ENCODE peak calls at places on chromosomes 2 and 18, in seven cellular contexts. U is lower lobe of right lung, P is Panc1, F is IMR-90, R is stomach, J is spleen, K is cardiac muscle cell. C is an unnamed sample.

GRCh38 chr2:109494351-109494750 is 119.4 kb downstream of the SEPTIN10 start:
- DNase-seq in J (no peak), K (no peak), R (peak; percentile 47), P (no peak), F (no peak), U (no peak), C (no peak)

GRCh38 chr2:924202-924601 is 26.4 kb upstream of the SNTG2 start:
- DNase-seq in K (no peak), U (no peak), P (no peak), J (no peak), F (no peak), R (no peak), C (no peak)

GRCh38 chr2:177758591-177759371 is 313.8 kb downstream of the PDE11A start:
- DNase-seq in R (no peak), F (peak; percentile 42), J (no peak), P (peak; percentile 8), U (no peak), K (peak; percentile 70), C (peak; percentile 45)

GRCh38 chr18:54802686-54803395 is 25.4 kb upstream of the RAB27B start:
- DNase-seq in K (no peak), F (no peak), R (no peak), J (no peak), P (no peak), U (no peak), C (no peak)

GRCh38 chr2:167944825-167945659 is 302.4 kb downstream of the STK39 start:
- DNase-seq in K (peak; percentile 47), J (no peak), R (no peak), P (no peak), U (no peak), F (peak; percentile 47), C (no peak)

GRCh38 chr2:133676392-133677130 is 108.3 kb upstream of the NCKAP5 start:
- DNase-seq in K (peak; percentile 49), F (peak; percentile 80), J (no peak), U (no peak), R (no peak), P (no peak), C (no peak)

GRCh38 chr2:117980783-117981676 is 32.8 kb downstream of the CCDC93 start:
- DNase-seq in F (peak; percentile 92), R (no peak), K (peak; percentile 90), J (peak; percentile 34), U (no peak), P (no peak), C (no peak)

GRCh38 chr2:57444731-57445414 is 601.7 kb upstream of the VRK2 start:
- DNase-seq in R (no peak), F (no peak), U (no peak), K (no peak), J (no peak), P (no peak), C (no peak)

GRCh38 chr18:70293166-70293565 is 4.3 kb downstream of the SOCS6 start:
- DNase-seq in F (peak; percentile 22), P (no peak), R (no peak), K (no peak), U (no peak), J (no peak), C (no peak)

GRCh38 chr18:55494441-55494840 is 93.6 kb downstream of the TCF4 start:
- DNase-seq in K (no peak), P (no peak), U (no peak), F (no peak), R (no peak), J (no peak), C (no peak)

GRCh38 chr2:19936979-19937378 is 35.2 kb upstream of the TTC32 start:
- DNase-seq in F (no peak), R (no peak), P (no peak), K (no peak), U (no peak), J (no peak), C (no peak)

GRCh38 chr2:61434314-61434713 is 36.6 kb downstream of the USP34 start:
- DNase-seq in J (no peak), F (no peak), P (no peak), K (no peak), R (no peak), U (peak; percentile 75), C (no peak)

GRCh38 chr2:7430869-7431641 is 513.8 kb downstream of the RNF144A start:
- DNase-seq in U (peak; percentile 87), K (peak; percentile 5), F (no peak), P (no peak), J (peak; percentile 93), R (peak; percentile 36), C (peak; percentile 74)

GRCh38 chr18:8006979-8007378 is 439.9 kb downstream of the PTPRM start:
- DNase-seq in R (no peak), K (no peak), F (no peak), P (no peak), U (no peak), J (no peak), C (no peak)

GRCh38 chr2:71071681-71072398 is 3.4 kb downstream of the NAGK start:
- DNase-seq in J (peak; percentile 87), K (no peak), R (no peak), F (no peak), U (no peak), P (no peak), C (no peak)

GRCh38 chr2:216880509-216881184 is 20.8 kb upstream of the TNP1 start:
- DNase-seq in F (peak; percentile 86), U (no peak), J (no peak), K (peak; percentile 9), P (no peak), R (no peak), C (peak; percentile 20)

GRCh38 chr2:233857511-233858118 is 3.3 kb upstream of the HJURP start:
- DNase-seq in U (peak; percentile 73), J (peak; percentile 86), P (no peak), F (no peak), K (peak; percentile 38), R (peak; percentile 72), C (peak; percentile 55)

GRCh38 chr2:172230783-172231446 is 128.2 kb upstream of the DLX2 start:
- DNase-seq in R (no peak), K (no peak), F (no peak), J (no peak), U (no peak), P (no peak), C (peak; percentile 50)

GRCh38 chr18:22387364-22387763 is 30.4 kb downstream of the CTAGE1 start:
- DNase-seq in R (peak; percentile 34), U (no peak), P (no peak), F (no peak), J (no peak), K (no peak), C (no peak)

GRCh38 chr18:9845256-9845655 is 40.5 kb upstream of the TXNDC2 start:
- DNase-seq in F (no peak), K (no peak), U (no peak), P (no peak), J (no peak), R (no peak), C (no peak)

DNA sequence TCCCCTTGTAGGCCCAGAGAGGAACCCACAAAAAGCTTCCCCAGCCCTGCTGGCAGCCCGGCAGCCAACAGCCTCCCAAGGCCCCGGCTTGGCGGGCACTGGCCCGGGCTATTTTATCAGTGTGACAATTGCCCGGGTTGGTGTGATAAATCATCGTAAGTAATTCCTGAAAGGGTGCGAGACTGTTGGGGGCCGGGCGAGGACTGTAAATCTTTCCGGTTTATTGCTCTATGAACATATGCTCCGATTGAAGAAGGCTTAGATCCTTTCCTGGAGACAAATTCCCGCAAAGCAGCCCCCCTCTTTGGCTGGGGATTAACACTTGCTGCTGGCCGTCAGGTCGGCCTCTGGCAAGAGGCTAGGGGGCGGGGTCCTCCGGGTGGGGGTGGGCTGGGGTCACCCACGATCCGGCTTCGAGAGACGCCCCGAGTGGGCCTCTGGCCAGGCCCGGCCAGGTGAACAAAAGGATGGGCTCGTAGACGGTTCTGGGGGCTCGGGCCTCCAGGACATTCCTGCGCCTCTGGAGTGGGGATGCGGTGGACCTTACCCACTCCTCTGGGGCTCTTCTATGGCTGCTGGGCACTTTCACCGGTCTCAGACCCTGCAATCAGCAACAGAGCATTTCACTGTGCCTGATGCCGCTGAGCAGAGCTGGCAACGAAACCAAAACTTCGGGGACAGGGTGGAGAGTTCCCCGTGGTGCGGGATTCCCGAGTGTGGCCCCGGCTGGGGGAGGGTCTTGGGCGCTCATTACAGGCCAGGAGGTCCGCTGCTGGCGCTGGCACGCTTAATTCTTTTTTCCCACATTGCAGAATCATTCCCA is 2.0 kb downstream of the HOXD3 start:
- DNase-seq in F (no peak), K (no peak), R (no peak), U (no peak), J (no peak), P (no peak), C (no peak)
- H3K27me3 ChIP-seq in F (peaks cover 96% of the 10 kb centered on the region), K (peaks cover 100% of the 10 kb centered on the region), R (peaks cover 100% of the 10 kb centered on the region), U (peaks cover 100% of the 10 kb centered on the region), J (peaks cover 71% of the 10 kb centered on the region), P (peaks cover 2% of the 10 kb centered on the region), C (peaks cover 56% of the 10 kb centered on the region)

DNA sequence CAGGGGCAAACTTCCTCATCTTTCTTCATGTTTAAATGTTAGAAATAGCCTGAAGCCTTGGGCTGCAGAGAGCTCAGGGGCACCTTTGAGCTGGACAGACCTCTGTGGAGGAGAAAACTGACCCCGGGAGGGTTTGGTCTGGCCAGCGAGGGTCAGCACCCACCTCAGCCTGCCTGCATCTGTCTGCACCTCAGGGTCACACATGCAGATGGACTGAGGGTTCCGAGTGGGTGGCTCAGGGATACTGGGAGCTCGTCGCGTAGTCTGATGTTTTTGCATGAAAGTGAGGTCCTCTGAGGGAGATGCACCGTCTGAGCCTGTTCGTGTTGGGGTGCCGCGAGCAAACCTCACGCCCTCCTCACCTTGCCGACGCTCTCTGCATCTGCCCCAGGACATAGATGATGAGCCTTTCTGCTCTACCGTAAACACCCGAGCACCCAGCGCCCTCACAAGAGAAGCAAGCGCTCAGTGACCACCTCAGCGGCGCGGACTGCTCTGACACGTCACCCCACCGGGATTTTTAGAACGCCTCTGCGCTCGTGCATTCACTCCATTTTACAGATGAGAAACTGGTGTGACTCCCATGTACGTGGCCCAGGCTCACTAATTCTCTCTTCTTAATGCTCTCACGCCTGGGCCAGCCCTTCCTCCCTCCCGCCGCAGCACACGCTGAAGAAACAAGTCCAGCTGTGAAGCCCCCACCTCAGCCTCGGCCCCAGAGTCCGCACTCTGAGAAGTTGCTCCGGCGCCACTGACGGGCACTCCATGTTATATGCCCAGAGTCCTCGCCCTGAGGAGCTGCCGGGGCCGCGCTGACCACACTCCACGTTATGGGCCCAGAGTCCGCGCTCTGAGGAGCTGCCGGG is 9.5 kb downstream of the KCNG2 start:
- DNase-seq in F (no peak), R (no peak), J (peak; percentile 56), K (no peak), U (no peak), P (no peak), C (no peak)
- TF ChIP-seq CTCF in F (no peak), R (no peak), J (no peak), K (no peak), U (no peak), P (no peak), C (no peak)

GRCh38 chr2:102145107-102145506 is 2.6 kb downstream of the IL1R1 start:
- DNase-seq in P (no peak), J (no peak), U (no peak), K (no peak), R (no peak), F (no peak), C (no peak)
- H3K4me3 ChIP-seq in P (no peak overlapping the region), J (no peak overlapping the region), U (peak overlapping the region; percentile 73), K (no peak overlapping the region), R (peak overlapping the region; percentile 62), F (no peak overlapping the region), C (peak overlapping the region; percentile 7)

DNA sequence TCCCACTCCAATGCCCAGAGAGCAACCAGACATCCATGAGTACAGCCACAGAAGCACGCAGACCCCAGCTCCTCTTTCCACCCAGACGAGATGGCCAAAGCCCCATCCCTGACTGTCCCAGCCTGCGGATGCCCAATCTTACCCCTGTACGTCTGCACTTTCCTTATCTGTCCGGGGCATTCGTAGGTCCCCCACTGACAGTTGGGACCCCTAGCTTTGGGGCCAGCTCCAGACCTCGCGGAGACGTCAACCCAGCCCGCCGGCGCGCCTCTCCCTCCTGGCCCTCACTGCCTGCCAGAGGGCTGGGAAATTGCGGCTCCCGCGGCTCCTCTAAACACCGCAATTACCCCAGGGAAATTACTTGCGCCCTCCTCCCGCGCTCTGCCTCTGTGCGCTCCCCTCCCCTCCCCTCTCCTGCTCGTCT is 2.3 kb downstream of the ECEL1 start:
- DNase-seq in U (peak; percentile 23), R (no peak), P (no peak), J (no peak), K (no peak), F (no peak), C (no peak)
- H3K27me3 ChIP-seq in U (peaks cover 77% of the 10 kb centered on the region), R (peaks cover 100% of the 10 kb centered on the region), P (no peaks in the 10 kb centered on the region), J (peaks cover 30% of the 10 kb centered on the region), K (peaks cover 99% of the 10 kb centered on the region), F (peaks cover 68% of the 10 kb centered on the region), C (no peaks in the 10 kb centered on the region)